ENCODE peak calls at places on chromosomes 2 and 18, in eight cellular contexts. I is fibroblast of mammary gland; N is CD4-positive, alpha-beta T cell; B is stimulated activated CD8-positive, alpha-beta memory T cell treated with anti-CD3 and anti-CD28 coated beads, Interleukin-15, amount 100 ng/mL, for 48 hours; F is activated T-helper 1 cell treated with anti-CD3 and anti-CD28 coated beads, Interleukin-12 subunit alpha, Interleukin-12 subunit beta, Interleukin-2, Interleukin-4 antibody, amounts not matched to agents 30 ng/mL and 10 ng/mL and 1 ng/mL, durations not matched to agents 14 hours and 24 hours and 36 hours; O is stimulated activated CD4-positive, alpha-beta T cell treated with anti-CD3 and anti-CD28 coated beads, Interleukin-1b, Interleukin-23, amount 100 ng/mL, for 4 hours; K is epithelial cell of proximal tubule; G is AG08396. J is an unnamed sample.

GRCh38 chr2:215022418-215022817 is 116.0 kb downstream of the ABCA12 start:
- DNase-seq in I (peak), N (no peak), B (no peak), F (no peak), O (no peak), K (peak), G (peak), J (peak)

GRCh38 chr2:121489944-121490585 is 40.6 kb upstream of the RNU4ATAC start:
- DNase-seq in I (no peak), N (no peak), B (no peak), F (no peak), O (no peak), K (no peak), G (no peak), J (peak)

GRCh38 chr18:49562481-49563129 is 748 bp downstream of the LIPG start:
- DNase-seq in I (peak), N (no peak), B (no peak), F (no peak), O (no peak), K (no peak), G (no peak), J (peak)

GRCh38 chr2:240368746-240369724 is 66.4 kb upstream of the GPC1 start:
- DNase-seq in I (no peak), N (no peak), B (no peak), F (no peak), O (no peak), K (no peak), G (no peak), J (peak)

GRCh38 chr2:105725388-105725787 is 19.3 kb upstream of the NCK2 start:
- DNase-seq in I (no peak), N (no peak), B (no peak), F (no peak), O (no peak), K (no peak), G (no peak), J (no peak)

GRCh38 chr2:98086491-98087446 is at the start of gene VWA3B:
- DNase-seq in I (peak), N (no peak), B (peak), F (peak), O (no peak), K (no peak), G (peak), J (peak)

GRCh38 chr18:595068-595467 is 1.7 kb upstream of the CLUL1 start:
- DNase-seq in I (no peak), N (no peak), B (no peak), F (no peak), O (no peak), K (no peak), G (no peak), J (no peak)

GRCh38 chr18:23982154-23983071 is 32.1 kb upstream of the TTC39C start:
- DNase-seq in I (peak), N (no peak), B (no peak), F (no peak), O (no peak), K (no peak), G (peak), J (no peak)

GRCh38 chr2:105924271-105924670 is 179.6 kb downstream of the NCK2 start:
- DNase-seq in I (no peak), N (no peak), B (no peak), F (no peak), O (no peak), K (no peak), G (no peak), J (no peak)

GRCh38 chr2:13056259-13056843 is 339.6 kb downstream of the TRIB2 start:
- DNase-seq in I (peak), N (no peak), B (no peak), F (no peak), O (no peak), K (no peak), G (peak), J (peak)

GRCh38 chr2:168948621-168949212 is 47.6 kb downstream of the G6PC2 start:
- DNase-seq in I (peak), N (no peak), B (no peak), F (no peak), O (peak), K (no peak), G (peak), J (peak)